ENCODE peak calls at places on chromosomes 7 and 10, in six cellular contexts. D is stimulated activated CD8-positive, alpha-beta memory T cell treated with anti-CD3 and anti-CD28 coated beads, Interleukin-12 subunit alpha, Interleukin-12 subunit beta, amount 100 ng/mL, for 4 hours; L is IMR-90; X is HFFc6; E is nephron progenitor cell; P is chondrocyte. Q is an unnamed sample.

GRCh38 chr10:47359101-47359500 is 10.9 kb downstream of the RBP3 start:
- DNase-seq in D (no peak), L (no peak), X (no peak), E (no peak), P (peak; percentile 44), Q (no peak)

GRCh38 chr10:101001225-101002035 is 1.8 kb downstream of the LZTS2 start:
- DNase-seq in D (no peak), L (peak; percentile 95), X (peak; percentile 91), E (peak; percentile 42), P (peak; percentile 90), Q (peak; percentile 92)

GRCh38 chr10:75662715-75663114 is 231.3 kb downstream of the LRMDA start:
- DNase-seq in D (no peak), L (no peak), X (peak; percentile 3), E (no peak), P (no peak), Q (peak; percentile 80)

GRCh38 chr10:71316081-71316785 is 2.8 kb upstream of the SLC29A3 start:
- DNase-seq in D (no peak), L (peak; percentile 4), X (no peak), E (no peak), P (no peak), Q (no peak)

GRCh38 chr10:80537705-80538480 is at the start of gene SH2D4B:
- DNase-seq in D (no peak), L (no peak), X (no peak), E (no peak), P (peak; percentile 86), Q (no peak)

GRCh38 chr10:129090618-129091366 is 376.2 kb upstream of the MGMT start:
- DNase-seq in D (no peak), L (no peak), X (no peak), E (no peak), P (no peak), Q (no peak)

GRCh38 chr10:72303424-72304128 is 29.9 kb downstream of the DDIT4 start:
- DNase-seq in D (no peak), L (no peak), X (no peak), E (no peak), P (no peak), Q (no peak)

GRCh38 chr7:75989726-75990388 is 4.5 kb downstream of the TMEM120A start:
- DNase-seq in D (no peak), L (no peak), X (no peak), E (no peak), P (no peak), Q (no peak)

GRCh38 chr10:122490786-122491680 is 29.7 kb downstream of the HTRA1 start:
- DNase-seq in D (no peak), L (no peak), X (no peak), E (no peak), P (no peak), Q (peak; percentile 56)

GRCh38 chr7:97043281-97043680 is 18.6 kb upstream of the DLX5 start:
- DNase-seq in D (no peak), L (peak; percentile 7), X (peak; percentile 10), E (no peak), P (no peak), Q (no peak)

GRCh38 chr7:27808626-27809025 is 68.7 kb downstream of the TAX1BP1 start:
- DNase-seq in D (no peak), L (peak; percentile 80), X (peak; percentile 66), E (no peak), P (no peak), Q (peak; percentile 7)

GRCh38 chr7:1290262-1291039 is 57.8 kb downstream of the UNCX start:
- DNase-seq in D (no peak), L (no peak), X (no peak), E (peak; percentile 59), P (peak; percentile 79), Q (peak; percentile 37)

GRCh38 chr7:31640329-31640728 is 46.7 kb upstream of the PPP1R17 start:
- DNase-seq in D (no peak), L (no peak), X (no peak), E (no peak), P (no peak), Q (no peak)

GRCh38 chr10:75718996-75719395 is 287.6 kb downstream of the LRMDA start:
- DNase-seq in D (no peak), L (no peak), X (no peak), E (no peak), P (no peak), Q (peak; percentile 6)

Q was measured in cardiac muscle cell.